ENCODE peak calls at places on chromosomes 16 and 17, in nine cellular contexts. One of them, this sample, is unnamed.

GRCh38 chr17:8846768-8847211 is 20.7 kb downstream of the PIK3R6 start:
- DNase-seq in fibroblast of lung: peak
- DNase-seq in smooth muscle cell of the brain vasculature: no peak
- DNase-seq in Right ventricle myocardium superior: no peak
- DNase-seq in hepatic stellate cell: no peak
- DNase-seq in osteoblast: peak
- DNase-seq in NT2/D1: peak
- DNase-seq in NCI-H774: no peak
- DNase-seq in nucleus accumbens: no peak
- DNase-seq in this sample: no peak

GRCh38 chr17:21345236-21345635 is 30.9 kb upstream of the KCNJ12 start:
- DNase-seq in fibroblast of lung: no peak
- DNase-seq in smooth muscle cell of the brain vasculature: no peak
- DNase-seq in Right ventricle myocardium superior: peak
- DNase-seq in hepatic stellate cell: no peak
- DNase-seq in osteoblast: peak
- DNase-seq in NT2/D1: no peak
- DNase-seq in NCI-H774: no peak
- DNase-seq in nucleus accumbens: no peak
- DNase-seq in this sample: no peak

GRCh38 chr17:76091526-76092285 is 11.9 kb downstream of the EXOC7 start:
- DNase-seq in fibroblast of lung: no peak
- DNase-seq in smooth muscle cell of the brain vasculature: no peak
- DNase-seq in Right ventricle myocardium superior: no peak
- DNase-seq in hepatic stellate cell: no peak
- DNase-seq in osteoblast: peak
- DNase-seq in NT2/D1: no peak
- DNase-seq in NCI-H774: no peak
- DNase-seq in nucleus accumbens: no peak
- DNase-seq in this sample: no peak

GRCh38 chr16:77385481-77385880 is 49.4 kb downstream of the ADAMTS18 start:
- DNase-seq in fibroblast of lung: no peak
- DNase-seq in smooth muscle cell of the brain vasculature: peak
- DNase-seq in Right ventricle myocardium superior: no peak
- DNase-seq in hepatic stellate cell: no peak
- DNase-seq in osteoblast: no peak
- DNase-seq in NT2/D1: no peak
- DNase-seq in NCI-H774: no peak
- DNase-seq in nucleus accumbens: no peak
- DNase-seq in this sample: no peak

GRCh38 chr16:51982715-51983680 is 563.9 kb downstream of the TOX3 start:
- DNase-seq in fibroblast of lung: peak
- DNase-seq in smooth muscle cell of the brain vasculature: peak
- DNase-seq in Right ventricle myocardium superior: no peak
- DNase-seq in hepatic stellate cell: peak
- DNase-seq in osteoblast: peak
- DNase-seq in NT2/D1: peak
- DNase-seq in NCI-H774: peak
- DNase-seq in nucleus accumbens: no peak
- DNase-seq in this sample: peak

GRCh38 chr17:74432484-74433391 is 850 bp downstream of the GPRC5C start:
- DNase-seq in fibroblast of lung: no peak
- DNase-seq in smooth muscle cell of the brain vasculature: no peak
- DNase-seq in Right ventricle myocardium superior: no peak
- DNase-seq in hepatic stellate cell: no peak
- DNase-seq in osteoblast: peak
- DNase-seq in NT2/D1: no peak
- DNase-seq in NCI-H774: no peak
- DNase-seq in nucleus accumbens: no peak
- DNase-seq in this sample: no peak

GRCh38 chr17:45775576-45776011 is 8.5 kb upstream of the CRHR1 start:
- DNase-seq in fibroblast of lung: no peak
- DNase-seq in smooth muscle cell of the brain vasculature: no peak
- DNase-seq in Right ventricle myocardium superior: peak
- DNase-seq in hepatic stellate cell: no peak
- DNase-seq in osteoblast: no peak
- DNase-seq in NT2/D1: no peak
- DNase-seq in NCI-H774: peak
- DNase-seq in nucleus accumbens: no peak
- DNase-seq in this sample: no peak

GRCh38 chr17:7029659-7030058 is 6.2 kb upstream of the SLC16A13 start:
- DNase-seq in fibroblast of lung: no peak
- DNase-seq in smooth muscle cell of the brain vasculature: no peak
- DNase-seq in Right ventricle myocardium superior: peak
- DNase-seq in hepatic stellate cell: no peak
- DNase-seq in osteoblast: no peak
- DNase-seq in NT2/D1: no peak
- DNase-seq in NCI-H774: no peak
- DNase-seq in nucleus accumbens: no peak
- DNase-seq in this sample: no peak

GRCh38 chr16:57536306-57537193 is at the start of gene CCDC102A:
- DNase-seq in fibroblast of lung: peak
- DNase-seq in smooth muscle cell of the brain vasculature: no peak
- DNase-seq in Right ventricle myocardium superior: no peak
- DNase-seq in hepatic stellate cell: peak
- DNase-seq in osteoblast: peak
- DNase-seq in NT2/D1: no peak
- DNase-seq in NCI-H774: no peak
- DNase-seq in nucleus accumbens: no peak
- DNase-seq in this sample: no peak

GRCh38 chr16:13376174-13376573 is 474.8 kb downstream of the SHISA9 start:
- DNase-seq in fibroblast of lung: no peak
- DNase-seq in smooth muscle cell of the brain vasculature: no peak
- DNase-seq in Right ventricle myocardium superior: no peak
- DNase-seq in hepatic stellate cell: no peak
- DNase-seq in osteoblast: peak
- DNase-seq in NT2/D1: no peak
- DNase-seq in NCI-H774: no peak
- DNase-seq in nucleus accumbens: no peak
- DNase-seq in this sample: no peak

GRCh38 chr16:17511340-17511739 is 40.6 kb upstream of the XYLT1 start:
- DNase-seq in fibroblast of lung: peak
- DNase-seq in smooth muscle cell of the brain vasculature: no peak
- DNase-seq in Right ventricle myocardium superior: no peak
- DNase-seq in hepatic stellate cell: peak
- DNase-seq in osteoblast: peak
- DNase-seq in NT2/D1: no peak
- DNase-seq in NCI-H774: no peak
- DNase-seq in nucleus accumbens: no peak
- DNase-seq in this sample: no peak

GRCh38 chr17:2368383-2368782 is 31.1 kb downstream of the SGSM2 start:
- DNase-seq in fibroblast of lung: no peak
- DNase-seq in smooth muscle cell of the brain vasculature: no peak
- DNase-seq in Right ventricle myocardium superior: no peak
- DNase-seq in hepatic stellate cell: no peak
- DNase-seq in osteoblast: peak
- DNase-seq in NT2/D1: no peak
- DNase-seq in NCI-H774: no peak
- DNase-seq in nucleus accumbens: no peak
- DNase-seq in this sample: no peak

GRCh38 chr16:23826528-23827244 is 9.1 kb upstream of the PRKCB start:
- DNase-seq in fibroblast of lung: no peak
- DNase-seq in smooth muscle cell of the brain vasculature: no peak
- DNase-seq in Right ventricle myocardium superior: no peak
- DNase-seq in hepatic stellate cell: no peak
- DNase-seq in osteoblast: no peak
- DNase-seq in NT2/D1: no peak
- DNase-seq in NCI-H774: no peak
- DNase-seq in nucleus accumbens: no peak
- DNase-seq in this sample: no peak

GRCh38 chr17:5019475-5019956 is 15.7 kb downstream of the SLC52A1 start:
- DNase-seq in fibroblast of lung: no peak
- DNase-seq in smooth muscle cell of the brain vasculature: no peak
- DNase-seq in Right ventricle myocardium superior: no peak
- DNase-seq in hepatic stellate cell: peak
- DNase-seq in osteoblast: peak
- DNase-seq in NT2/D1: no peak
- DNase-seq in NCI-H774: no peak
- DNase-seq in nucleus accumbens: no peak
- DNase-seq in this sample: no peak

GRCh38 chr16:1614226-1615102 is 2.3 kb downstream of the CRAMP1 start:
- DNase-seq in fibroblast of lung: peak
- DNase-seq in smooth muscle cell of the brain vasculature: no peak
- DNase-seq in Right ventricle myocardium superior: peak
- DNase-seq in hepatic stellate cell: peak
- DNase-seq in osteoblast: peak
- DNase-seq in NT2/D1: no peak
- DNase-seq in NCI-H774: no peak
- DNase-seq in nucleus accumbens: no peak
- DNase-seq in this sample: no peak

GRCh38 chr17:55605705-55606104 is 94.5 kb upstream of the SMIM36 start:
- DNase-seq in fibroblast of lung: no peak
- DNase-seq in smooth muscle cell of the brain vasculature: no peak
- DNase-seq in Right ventricle myocardium superior: no peak
- DNase-seq in hepatic stellate cell: no peak
- DNase-seq in osteoblast: no peak
- DNase-seq in NT2/D1: no peak
- DNase-seq in NCI-H774: no peak
- DNase-seq in nucleus accumbens: no peak
- DNase-seq in this sample: no peak

GRCh38 chr16:2874584-2875362 is 8.2 kb upstream of the FLYWCH2 start:
- DNase-seq in fibroblast of lung: peak
- DNase-seq in smooth muscle cell of the brain vasculature: peak
- DNase-seq in Right ventricle myocardium superior: peak
- DNase-seq in hepatic stellate cell: peak
- DNase-seq in osteoblast: peak
- DNase-seq in NT2/D1: peak
- DNase-seq in NCI-H774: peak
- DNase-seq in nucleus accumbens: no peak
- DNase-seq in this sample: no peak

GRCh38 chr16:71626858-71627213 is 852 bp downstream of the MARVELD3 start:
- DNase-seq in fibroblast of lung: no peak
- DNase-seq in smooth muscle cell of the brain vasculature: no peak
- DNase-seq in Right ventricle myocardium superior: no peak
- DNase-seq in hepatic stellate cell: no peak
- DNase-seq in osteoblast: no peak
- DNase-seq in NT2/D1: no peak
- DNase-seq in NCI-H774: no peak
- DNase-seq in nucleus accumbens: no peak
- DNase-seq in this sample: no peak

GRCh38 chr16:69131749-69132423 is 502 bp downstream of the CHTF8 start:
- DNase-seq in fibroblast of lung: peak
- DNase-seq in smooth muscle cell of the brain vasculature: peak
- DNase-seq in Right ventricle myocardium superior: peak
- DNase-seq in hepatic stellate cell: peak
- DNase-seq in osteoblast: peak
- DNase-seq in NT2/D1: peak
- DNase-seq in NCI-H774: peak
- DNase-seq in nucleus accumbens: no peak
- DNase-seq in this sample: no peak

GRCh38 chr17:57549996-57550395 is 195.1 kb downstream of the CCDC182 start:
- DNase-seq in fibroblast of lung: no peak
- DNase-seq in smooth muscle cell of the brain vasculature: no peak
- DNase-seq in Right ventricle myocardium superior: no peak
- DNase-seq in hepatic stellate cell: no peak
- DNase-seq in osteoblast: no peak
- DNase-seq in NT2/D1: no peak
- DNase-seq in NCI-H774: no peak
- DNase-seq in nucleus accumbens: no peak
- DNase-seq in this sample: no peak

GRCh38 chr16:69610356-69610755 is 44.6 kb downstream of the NFAT5 start:
- DNase-seq in fibroblast of lung: peak
- DNase-seq in smooth muscle cell of the brain vasculature: no peak
- DNase-seq in Right ventricle myocardium superior: no peak
- DNase-seq in hepatic stellate cell: peak
- DNase-seq in osteoblast: no peak
- DNase-seq in NT2/D1: peak
- DNase-seq in NCI-H774: no peak
- DNase-seq in nucleus accumbens: no peak
- DNase-seq in this sample: no peak

GRCh38 chr16:53991181-53992056 is 287.5 kb downstream of the FTO start:
- DNase-seq in fibroblast of lung: peak
- DNase-seq in smooth muscle cell of the brain vasculature: peak
- DNase-seq in Right ventricle myocardium superior: no peak
- DNase-seq in hepatic stellate cell: no peak
- DNase-seq in osteoblast: no peak
- DNase-seq in NT2/D1: no peak
- DNase-seq in NCI-H774: peak
- DNase-seq in nucleus accumbens: no peak
- DNase-seq in this sample: no peak

GRCh38 chr16:74199842-74200124 is 96.8 kb upstream of the PSMD7 start:
- DNase-seq in fibroblast of lung: no peak
- DNase-seq in smooth muscle cell of the brain vasculature: no peak
- DNase-seq in Right ventricle myocardium superior: no peak
- DNase-seq in hepatic stellate cell: no peak
- DNase-seq in osteoblast: no peak
- DNase-seq in NT2/D1: no peak
- DNase-seq in NCI-H774: no peak
- DNase-seq in nucleus accumbens: no peak
- DNase-seq in this sample: no peak